ENCODE peak calls at places on chromosomes 1 and 21, in eight cellular contexts. P is IMR-90, S is spleen, W is Peyer's patch, E is A549, U is uterus, B is esophagus squamous epithelium, X is ovary. D is an unnamed sample. For H3K4me1, the result is how much of the 10 kb centered on the place peaks cover.

GRCh38 chr1:208988811-208989222 is 594.7 kb upstream of the CAMK1G start:
- DNase-seq in E (peak), P (no peak), W (no peak), U (peak), S (no peak), X (no peak), B (no peak), D (no peak)

GRCh38 chr1:85200367-85200869 is 398 bp downstream of the SYDE2 start:
- DNase-seq in B (no peak), U (peak), X (peak), E (peak), W (peak), S (no peak), P (no peak), D (peak)

GRCh38 chr1:182430263-182431068 is 19.5 kb upstream of the RGSL1 start:
- DNase-seq in E (no peak), P (peak), B (no peak), X (no peak), W (no peak), U (no peak), S (no peak), D (no peak)

GRCh38 chr1:71638081-71638766 is 557.4 kb upstream of the ZRANB2 start:
- DNase-seq in P (peak), E (no peak), S (no peak), X (no peak), W (no peak), B (no peak), U (no peak), D (no peak)

GRCh38 chr1:218439541-218440295 is 94.6 kb downstream of the TGFB2 start:
- DNase-seq in P (peak), U (no peak), B (no peak), E (peak), W (no peak), X (no peak), S (no peak), D (peak)

GRCh38 chr1:14567056-14567455 is 31.4 kb upstream of the KAZN start:
- DNase-seq in B (no peak), P (no peak), E (peak), X (no peak), S (no peak), W (no peak), U (no peak), D (no peak)

GRCh38 chr1:243963566-243963965 is 87.5 kb upstream of the ZBTB18 start:
- DNase-seq in W (no peak), E (no peak), X (no peak), B (no peak), U (no peak), S (no peak), P (no peak), D (no peak)

GRCh38 chr21:38490411-38491020 is 7.8 kb downstream of the ERG start:
- DNase-seq in W (no peak), E (no peak), P (no peak), S (no peak), B (no peak), U (no peak), X (no peak), D (no peak)

GRCh38 chr1:151868404-151868980 is 15.0 kb upstream of the THEM5 start:
- DNase-seq in P (peak), B (no peak), S (no peak), W (no peak), E (no peak), U (no peak), X (no peak), D (no peak)

GRCh38 chr1:17909634-17910033 is 154.5 kb downstream of the ACTL8 start:
- DNase-seq in S (peak), W (no peak), E (no peak), X (no peak), B (no peak), P (peak), U (no peak), D (no peak)

GRCh38 chr1:109635862-109636200 is 16.2 kb downstream of the AMPD2 start:
- DNase-seq in X (no peak), U (no peak), W (no peak), P (no peak), E (no peak), B (no peak), S (no peak), D (peak)

GRCh38 chr1:155184835-155185782 is 11.5 kb downstream of the TRIM46 start:
- DNase-seq in P (no peak), X (no peak), S (peak), E (no peak), W (peak), U (no peak), B (no peak), D (peak)

GRCh38 chr1:28428012-28428411 is 58.5 kb downstream of the PHACTR4 start:
- DNase-seq in S (no peak), X (no peak), W (no peak), B (no peak), P (no peak), U (no peak), E (no peak), D (no peak)

GRCh38 chr1:221782461-221782860 is 40.6 kb upstream of the DUSP10 start:
- DNase-seq in X (no peak), S (no peak), E (no peak), P (no peak), U (no peak), B (no peak), W (no peak), D (no peak)

GRCh38 chr1:159843459-159843858 is 16.8 kb downstream of the SLAMF8 start:
- DNase-seq in B (no peak), P (no peak), X (no peak), S (no peak), U (no peak), W (no peak), E (no peak), D (no peak)

GRCh38 chr1:153786038-153786790 is 11.0 kb downstream of the SLC27A3 start:
- DNase-seq in E (no peak), S (no peak), P (no peak), U (no peak), B (no peak), W (no peak), X (no peak), D (no peak)

GRCh38 chr1:241612533-241613505 is 27.4 kb downstream of the CHML start:
- DNase-seq in E (peak), S (no peak), U (peak), B (no peak), X (no peak), W (no peak), P (peak), D (no peak)

GRCh38 chr1:51569284-51570062 is 47.4 kb upstream of the OSBPL9 start:
- DNase-seq in P (peak), U (no peak), X (no peak), S (no peak), E (peak), B (no peak), W (no peak), D (no peak)

GRCh38 chr1:236491469-236492136 is 32.2 kb upstream of the LGALS8 start:
- DNase-seq in S (no peak), U (no peak), P (no peak), E (no peak), X (no peak), B (no peak), W (no peak), D (no peak)
- H3K4me1 ChIP-seq in S (under half), U (under half), P (under half), E (under half), X (under half), B (under half), W (under half), D (under half)

DNA sequence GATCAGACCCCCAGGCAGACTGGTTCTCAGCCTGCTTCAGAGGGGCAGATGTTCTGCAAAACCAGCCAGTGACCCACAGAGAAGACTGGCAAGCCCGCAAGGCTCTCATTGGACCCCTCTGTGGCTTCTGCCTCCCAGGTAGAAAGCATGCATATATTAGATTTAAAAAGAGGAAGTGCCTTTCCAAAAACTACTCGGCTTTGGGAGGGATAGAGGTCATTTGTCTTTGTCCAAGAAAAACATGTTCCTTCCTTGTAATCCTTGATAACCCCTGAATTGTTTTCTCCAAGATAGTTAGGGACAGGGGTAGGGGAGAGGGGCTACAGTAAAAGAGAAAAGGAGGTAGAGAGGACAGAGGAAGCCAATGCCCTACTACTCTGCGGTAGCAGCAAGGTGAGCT is 11.7 kb downstream of the HIVEP3 start:
- DNase-seq in X (no peak), E (no peak), U (no peak), S (no peak), W (no peak), P (no peak), B (no peak), D (no peak)
- TF ChIP-seq POLR2A in X (no peak), E (no peak), U (no peak), S (no peak), W (no peak), P (no peak), B (no peak), D (no peak)

DNA sequence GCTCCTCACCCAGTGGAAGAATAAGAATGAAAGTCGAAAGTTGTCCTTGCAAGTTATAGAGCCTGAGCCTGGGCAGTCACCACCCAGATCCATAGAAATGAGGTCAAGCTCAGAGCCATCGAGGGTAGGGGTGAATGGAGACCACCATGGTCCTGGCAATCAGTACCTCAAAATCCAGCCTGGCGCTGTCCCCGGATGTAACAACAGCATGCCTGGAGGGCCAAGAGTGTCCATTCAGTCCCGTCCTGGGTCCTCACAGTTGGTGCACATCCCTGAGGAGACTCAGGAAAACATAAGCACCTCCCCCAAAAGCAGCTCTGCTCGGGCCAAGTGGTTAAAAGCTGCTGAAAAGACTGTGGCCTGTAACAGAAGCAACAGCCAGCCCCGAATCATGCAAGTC is 41.8 kb downstream of the PLPPR4 start:
- DNase-seq in U (no peak), X (no peak), E (no peak), B (no peak), W (no peak), P (no peak), S (no peak), D (no peak)
- H3K4me3 ChIP-seq in U (no peak), X (no peak), E (no peak), B (no peak), W (no peak), P (no peak), S (no peak), D (no peak)

GRCh38 chr1:230090194-230090711 is 23.2 kb downstream of the GALNT2 start:
- DNase-seq in W (no peak), X (no peak), B (no peak), S (no peak), U (no peak), P (peak), E (peak), D (no peak)
- H3K4me1 ChIP-seq in W (under half), X (under half), B (under half), S (under half), U (under half), P (under half), E (half or more), D (under half)

GRCh38 chr21:35111531-35111930 is 62.4 kb upstream of the RUNX1 start:
- DNase-seq in U (no peak), S (no peak), E (no peak), X (no peak), B (no peak), P (no peak), W (no peak), D (no peak)

GRCh38 chr21:35113064-35113463 is 64.0 kb upstream of the RUNX1 start:
- DNase-seq in U (no peak), P (peak), B (no peak), X (no peak), E (no peak), S (no peak), W (no peak), D (no peak)

GRCh38 chr21:35107520-35107919 is 58.4 kb upstream of the RUNX1 start:
- DNase-seq in B (no peak), U (no peak), E (no peak), S (no peak), X (no peak), P (no peak), W (no peak), D (no peak)

GRCh38 chr21:35106246-35106835 is 57.2 kb upstream of the RUNX1 start:
- DNase-seq in B (no peak), E (no peak), U (no peak), W (no peak), P (no peak), S (peak), X (no peak), D (no peak)

GRCh38 chr21:35108887-35109286 is 59.8 kb upstream of the RUNX1 start:
- DNase-seq in B (no peak), E (no peak), X (no peak), W (no peak), U (no peak), S (no peak), P (no peak), D (no peak)
- TF ChIP-seq POLR2A in B (no peak), E (no peak), X (no peak), W (no peak), U (no peak), S (no peak), P (no peak), D (no peak)

DNA sequence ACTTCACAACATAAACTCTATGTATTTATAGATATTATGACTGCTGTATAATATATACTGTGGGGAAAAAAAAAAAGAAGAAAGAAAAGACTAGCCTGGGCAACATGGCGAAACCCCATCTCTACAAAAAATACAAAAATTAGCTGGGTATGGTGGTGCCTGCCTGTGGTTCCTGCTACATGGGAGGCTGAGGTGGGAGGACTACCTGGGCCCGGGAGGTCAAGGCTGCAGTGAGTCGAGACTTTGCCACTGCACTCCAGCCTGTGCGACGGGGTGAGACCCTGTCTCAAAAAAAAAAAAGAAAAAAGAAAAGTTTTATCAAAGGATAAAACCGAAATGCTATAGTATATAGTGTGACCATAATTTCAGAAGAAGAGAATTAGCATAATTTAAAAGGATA is 2.7 kb downstream of the EXOC8 start:
- DNase-seq in X (no peak), S (no peak), E (no peak), U (no peak), P (no peak), B (no peak), W (no peak), D (no peak)
- H3K4me3 ChIP-seq in X (peak), S (peak), E (peak), U (peak), P (peak), B (peak), W (peak), D (peak)

GRCh38 chr1:63774617-63775417 is 1.0 kb downstream of the ROR1 start:
- DNase-seq in S (peak), W (peak), U (peak), B (no peak), E (peak), P (peak), X (peak), D (peak)
- H3K4me1 ChIP-seq in S (under half), W (under half), U (under half), B (under half), E (half or more), P (under half), X (under half), D (half or more)

GRCh38 chr21:44958471-44959191 is 18.8 kb downstream of the SLX9 start:
- DNase-seq in P (peak), W (peak), S (peak), B (no peak), X (peak), U (peak), E (no peak), D (peak)
- TF ChIP-seq POLR2A in P (no peak), W (no peak), S (no peak), B (no peak), X (no peak), U (no peak), E (no peak), D (no peak)

GRCh38 chr1:205626216-205626615 is 5.6 kb downstream of the ELK4 start:
- DNase-seq in B (no peak), U (no peak), S (no peak), W (no peak), X (no peak), P (no peak), E (no peak), D (no peak)
- H3K4me3 ChIP-seq in B (no peak), U (no peak), S (no peak), W (no peak), X (no peak), P (no peak), E (no peak), D (no peak)

DNA sequence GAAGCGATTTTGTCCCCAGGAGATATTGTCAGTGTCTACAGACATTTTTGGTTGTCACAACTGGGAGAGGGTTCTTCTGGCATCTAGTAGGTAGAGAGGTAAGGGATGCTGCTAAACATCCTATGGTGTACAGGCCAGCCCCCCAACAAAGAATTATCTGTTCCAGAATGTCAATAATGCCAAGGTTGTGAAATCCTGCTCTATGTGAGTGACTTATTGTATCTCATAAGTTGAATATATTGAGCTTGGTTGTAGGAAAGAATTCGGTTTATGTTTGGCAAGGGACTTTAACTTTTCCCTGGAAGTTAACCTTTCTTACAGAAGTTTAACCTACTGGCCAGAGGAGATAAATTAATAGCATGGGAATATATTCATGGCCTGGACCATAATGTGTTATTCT is 52.6 kb upstream of the ANGPTL1 start:
- DNase-seq in E (no peak), U (no peak), X (no peak), P (no peak), B (no peak), S (no peak), W (no peak), D (no peak)
- H3K4me1 ChIP-seq in E (under half), U (under half), X (under half), P (under half), B (under half), S (under half), W (under half), D (under half)

D was measured in sigmoid colon.